ENCODE peak calls at places on chromosomes 4 and X, in seven cellular contexts. L is DND-41, Q is upper lobe of right lung, B is BE2C, W is transverse colon, J is psoas muscle, V is WERI-Rb-1. G is an unnamed sample. For H3K27me3, the result is how much of the 10 kb centered on the place peaks cover.

GRCh38 chrX:38500886-38501285 is 60.5 kb upstream of the TSPAN7 start:
- DNase-seq in L (no peak), Q (no peak), B (no peak), W (no peak), J (no peak), V (no peak), G (no peak)

GRCh38 chr4:180840142-180840541 is 1403.1 kb upstream of the TENM3 start:
- DNase-seq in L (no peak), Q (no peak), B (no peak), W (no peak), J (no peak), V (no peak), G (no peak)

GRCh38 chr4:114108869-114109268 is 129.4 kb upstream of the ARSJ start:
- DNase-seq in L (no peak), Q (no peak), B (peak), W (no peak), J (no peak), V (peak), G (no peak)

GRCh38 chr4:8274772-8275241 is 5.3 kb downstream of the HTRA3 start:
- DNase-seq in L (no peak), Q (peak), B (peak), W (peak), J (peak), V (peak), G (peak)

GRCh38 chrX:38627683-38628082 is 66.3 kb downstream of the TSPAN7 start:
- DNase-seq in L (peak), Q (no peak), B (peak), W (peak), J (no peak), V (peak), G (no peak)

GRCh38 chr4:100168521-100168920 is 21.7 kb downstream of the DDIT4L start:
- DNase-seq in L (no peak), Q (no peak), B (no peak), W (no peak), J (no peak), V (no peak), G (no peak)

GRCh38 chr4:6162885-6163284 is 37.5 kb downstream of the JAKMIP1 start:
- DNase-seq in L (no peak), Q (no peak), B (peak), W (no peak), J (no peak), V (no peak), G (no peak)

GRCh38 chrX:155086961-155087735 is 15.8 kb downstream of the BRCC3 start:
- DNase-seq in L (no peak), Q (no peak), B (no peak), W (no peak), J (no peak), V (no peak), G (no peak)

GRCh38 chr4:177080388-177080787 is 229.3 kb upstream of the NEIL3 start:
- DNase-seq in L (no peak), Q (no peak), B (no peak), W (no peak), J (no peak), V (no peak), G (no peak)

GRCh38 chr4:149113804-149114430 is 671.7 kb upstream of the NR3C2 start:
- DNase-seq in L (no peak), Q (no peak), B (no peak), W (no peak), J (no peak), V (no peak), G (no peak)

GRCh38 chrX:33434256-33435092 is 223.1 kb upstream of the DMD start:
- DNase-seq in L (peak), Q (no peak), B (peak), W (peak), J (no peak), V (peak), G (peak)

GRCh38 chrX:119643696-119644095 is 37.5 kb upstream of the NKRF start:
- DNase-seq in L (no peak), Q (no peak), B (no peak), W (no peak), J (no peak), V (no peak), G (no peak)

GRCh38 chr4:150096625-150097024 is 18.4 kb downstream of the DCLK2 start:
- DNase-seq in L (no peak), Q (no peak), B (peak), W (no peak), J (no peak), V (no peak), G (no peak)

GRCh38 chrX:138897621-138898492 is 186.3 kb upstream of the FGF13 start:
- DNase-seq in L (no peak), Q (no peak), B (no peak), W (no peak), J (no peak), V (no peak), G (no peak)

GRCh38 chr4:158826882-158827281 is 58.1 kb downstream of the FNIP2 start:
- DNase-seq in L (no peak), Q (no peak), B (no peak), W (peak), J (no peak), V (no peak), G (no peak)

GRCh38 chr4:169341490-169341889 is 70.7 kb upstream of the SH3RF1 start:
- DNase-seq in L (no peak), Q (no peak), B (no peak), W (no peak), J (no peak), V (no peak), G (no peak)

GRCh38 chrX:134074151-134074550 is 88.8 kb upstream of the GPC3 start:
- DNase-seq in L (no peak), Q (no peak), B (no peak), W (no peak), J (no peak), V (no peak), G (no peak)

GRCh38 chr4:11497212-11497806 is 68.6 kb upstream of the HS3ST1 start:
- DNase-seq in L (no peak), Q (no peak), B (no peak), W (no peak), J (no peak), V (no peak), G (no peak)
- H3K27me3 ChIP-seq in L (under half), Q (under half), B (under half), W (under half), J (under half), V (under half), G (under half)

DNA sequence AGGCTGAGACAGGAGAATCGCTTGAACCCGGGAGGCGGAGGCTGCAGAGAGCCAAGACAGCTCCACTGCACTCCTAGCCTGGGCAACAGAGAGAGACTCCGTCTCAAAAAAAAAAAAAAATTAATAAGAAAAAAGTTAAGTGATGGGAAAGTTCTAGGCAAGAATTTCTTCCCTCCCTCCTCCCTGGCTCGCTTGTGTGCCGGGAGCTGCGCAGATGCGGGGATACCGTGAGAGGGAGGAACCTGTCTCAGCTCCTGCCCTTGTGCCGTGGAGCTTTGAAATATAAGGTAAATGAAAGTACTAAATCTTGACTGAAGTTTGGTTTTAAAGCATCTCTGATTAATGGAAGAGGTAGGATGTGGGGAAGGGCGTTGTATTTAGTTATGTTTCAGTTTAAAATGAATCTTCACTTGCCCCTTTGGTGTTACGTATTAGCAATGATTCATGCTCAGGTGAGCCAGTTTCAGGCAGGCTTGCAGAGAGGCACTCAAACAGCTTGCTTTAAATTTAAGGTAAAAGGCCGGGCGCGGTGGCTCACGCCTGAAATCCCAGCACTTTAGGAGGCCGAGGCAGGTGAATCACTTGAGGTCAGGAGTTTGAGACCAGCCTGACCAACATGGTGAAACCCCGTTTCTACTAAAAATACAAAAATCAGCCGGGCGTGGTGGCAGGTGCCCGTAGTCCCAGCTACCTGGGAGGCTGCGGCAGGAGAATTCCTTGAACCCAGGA is 1.4 kb upstream of the UFSP2 start:
- DNase-seq in L (no peak), Q (no peak), B (no peak), W (no peak), J (no peak), V (no peak), G (no peak)
- H3K4me3 ChIP-seq in L (no peak), Q (no peak), B (no peak), W (no peak), J (no peak), V (no peak), G (no peak)

GRCh38 chr4:1409079-1409805 is 3.0 kb upstream of the NKX1-1 start:
- DNase-seq in L (no peak), Q (peak), B (no peak), W (no peak), J (no peak), V (no peak), G (no peak)
- H3K27me3 ChIP-seq in L (under half), Q (half or more), B (half or more), W (half or more), J (under half), V (half or more), G (under half)

GRCh38 chr4:152678841-152679240 is 956 bp downstream of the TMEM154 start:
- DNase-seq in L (no peak), Q (no peak), B (no peak), W (no peak), J (no peak), V (no peak), G (no peak)

GRCh38 chr4:152684007-152684406 is 4.2 kb upstream of the TMEM154 start:
- DNase-seq in L (no peak), Q (no peak), B (no peak), W (no peak), J (no peak), V (no peak), G (no peak)

GRCh38 chr4:152682143-152682542 is 2.3 kb upstream of the TMEM154 start:
- DNase-seq in L (no peak), Q (no peak), B (no peak), W (no peak), J (no peak), V (no peak), G (no peak)

GRCh38 chr4:152679414-152680281 is at the start of gene TMEM154:
- DNase-seq in L (peak), Q (peak), B (peak), W (peak), J (peak), V (no peak), G (peak)

GRCh38 chr4:152680988-152681731 is 1.4 kb upstream of the TMEM154 start:
- DNase-seq in L (no peak), Q (no peak), B (no peak), W (no peak), J (no peak), V (no peak), G (no peak)
- H3K4me3 ChIP-seq in L (no peak), Q (no peak), B (no peak), W (no peak), J (no peak), V (no peak), G (no peak)

GRCh38 chr4:137532869-137533236 is 559 bp upstream of the PCDH18 start:
- DNase-seq in L (no peak), Q (no peak), B (no peak), W (no peak), J (no peak), V (no peak), G (no peak)
- H3K27me3 ChIP-seq in L (under half), Q (under half), B (under half), W (under half), J (under half), V (under half), G (under half)

DNA sequence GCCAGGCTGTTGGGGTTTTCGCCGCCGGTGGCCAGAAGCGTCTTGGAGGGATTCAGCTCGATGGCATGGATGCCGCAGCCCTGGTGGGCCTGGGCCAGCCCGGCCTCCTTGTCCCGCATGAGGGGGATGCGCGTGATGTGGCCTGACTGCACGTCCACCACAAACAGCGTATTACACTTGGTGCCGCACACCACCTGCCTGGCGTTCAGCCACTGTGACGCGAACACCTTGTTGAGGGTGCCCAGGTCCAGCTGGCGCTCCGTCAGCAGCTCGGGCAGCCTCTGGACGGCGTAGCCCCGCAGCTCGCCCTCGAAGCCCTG is 728 bp downstream of the DCAF12L2 start:
- DNase-seq in L (no peak), Q (no peak), B (no peak), W (no peak), J (no peak), V (no peak), G (no peak)
- H3K4me3 ChIP-seq in L (no peak), Q (no peak), B (no peak), W (no peak), J (no peak), V (no peak), G (peak)

G was measured in tibial artery.